ENCODE peak calls at places on chromosomes 11 and 22, in four cellular contexts. W is HepG2, T is GM12891, G is K562. H is an unnamed sample.

GRCh38 chr11:117146521-117146920 is 2.4 kb downstream of the PAFAH1B2 start:
- DNase-seq in W (no peak), T (no peak), G (no peak), H (no peak)

GRCh38 chr11:125345706-125346561 is 150.1 kb downstream of the FEZ1 start:
- DNase-seq in W (peak; percentile 15), T (peak; percentile 59), G (peak; percentile 69), H (peak; percentile 54)

GRCh38 chr11:17803751-17804334 is 69.3 kb downstream of the KCNC1 start:
- DNase-seq in W (no peak), T (no peak), G (no peak), H (no peak)

GRCh38 chr11:269146-269890 is 8.9 kb upstream of the NLRP6 start:
- DNase-seq in W (peak; percentile 21), T (no peak), G (no peak), H (no peak)

GRCh38 chr22:37887610-37888378 is 18.3 kb upstream of the MICALL1 start:
- DNase-seq in W (no peak), T (no peak), G (no peak), H (no peak)

GRCh38 chr22:33519140-33519973 is 400.9 kb downstream of the LARGE1 start:
- DNase-seq in W (peak; percentile 73), T (peak; percentile 50), G (peak; percentile 8), H (peak; percentile 50)

GRCh38 chr11:119014209-119014924 is 3.8 kb downstream of the RPS25 start:
- DNase-seq in W (no peak), T (no peak), G (peak; percentile 11), H (no peak)

GRCh38 chr11:76048763-76049162 is 157.5 kb downstream of the WNT11 start:
- DNase-seq in W (no peak), T (no peak), G (no peak), H (no peak)

GRCh38 chr11:99884750-99885149 is 802.3 kb upstream of the ARHGAP42 start:
- DNase-seq in W (no peak), T (no peak), G (no peak), H (no peak)

GRCh38 chr22:19887251-19887985 is 32.7 kb upstream of the GNB1L start:
- DNase-seq in W (no peak), T (no peak), G (no peak), H (no peak)

GRCh38 chr11:71311928-71312510 is 59.6 kb upstream of the SHANK2 start:
- DNase-seq in W (no peak), T (no peak), G (no peak), H (no peak)

GRCh38 chr11:102911758-102912481 is 37.1 kb upstream of the MMP12 start:
- DNase-seq in W (no peak), T (no peak), G (no peak), H (no peak)

GRCh38 chr11:587978-588380 is 11.7 kb downstream of the PHRF1 start:
- DNase-seq in W (peak; percentile 96), T (no peak), G (peak; percentile 76), H (no peak)

GRCh38 chr11:82754410-82754809 is 20.7 kb upstream of the FAM181B start:
- DNase-seq in W (no peak), T (no peak), G (no peak), H (no peak)

GRCh38 chr11:29432719-29433325 is 584.0 kb downstream of the KCNA4 start:
- DNase-seq in W (peak; percentile 2), T (no peak), G (peak; percentile 5), H (no peak)

GRCh38 chr11:34840736-34841386 is 75.3 kb downstream of the APIP start:
- DNase-seq in W (peak; percentile 57), T (peak; percentile 17), G (peak; percentile 51), H (peak; percentile 23)

GRCh38 chr11:554824-555499 is 5.6 kb downstream of the LMNTD2 start:
- DNase-seq in W (peak; percentile 44), T (peak; percentile 93), G (peak; percentile 80), H (peak; percentile 89)

GRCh38 chr11:105673089-105673488 is 63.2 kb downstream of the GRIA4 start:
- DNase-seq in W (peak; percentile 12), T (no peak), G (peak; percentile 2), H (no peak)

GRCh38 chr22:45709866-45710265 is 38.2 kb downstream of the ATXN10 start:
- DNase-seq in W (no peak), T (no peak), G (no peak), H (no peak)

DNA sequence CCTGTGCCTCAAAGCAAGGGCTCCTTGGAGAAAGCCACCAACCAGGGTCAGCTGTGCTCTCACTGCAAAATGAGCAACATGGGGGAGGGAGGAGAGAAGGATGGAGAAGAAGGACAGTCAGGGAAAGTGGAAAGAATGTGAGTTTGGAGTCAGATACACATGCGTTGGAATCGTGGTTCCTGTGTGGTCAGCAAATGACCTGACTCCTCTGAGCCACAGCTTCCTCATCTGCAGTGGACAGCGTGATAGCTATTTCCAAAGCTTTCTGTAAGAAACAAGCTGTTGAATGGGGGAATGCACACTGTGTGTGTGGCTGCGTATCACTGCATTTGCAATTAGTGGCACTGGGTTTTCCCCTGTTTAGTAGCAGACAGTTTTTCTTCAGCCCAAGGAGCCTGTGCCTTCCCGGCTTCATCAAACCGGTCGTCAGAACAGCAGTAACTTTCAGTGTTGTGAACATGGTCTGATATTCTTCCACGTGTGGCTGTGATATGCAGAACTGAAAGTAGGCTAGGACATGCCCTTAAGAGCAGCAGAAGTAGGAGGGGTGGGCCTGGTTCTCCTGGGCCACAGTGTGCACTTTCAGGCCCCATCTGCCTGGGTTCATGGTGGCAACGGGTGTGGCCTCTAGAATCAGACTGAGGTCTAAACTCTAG is 121.5 kb downstream of the RRAS2 start:
- DNase-seq in W (no peak), T (peak; percentile 64), G (no peak), H (peak; percentile 47)
- TF ChIP-seq TAF1 in W (no peak), T (no peak), G (no peak), H (no peak)

GRCh38 chr11:65112551-65113360 is 1.1 kb downstream of the TM7SF2 start:
- DNase-seq in W (peak; percentile 41), T (peak; percentile 73), G (peak; percentile 82), H (peak; percentile 75)
- TF ChIP-seq POLR2A in W (no peak), T (no peak), G (peak; percentile 58), H (no peak)

GRCh38 chr11:128520886-128521696 is 66.3 kb downstream of the ETS1 start:
- DNase-seq in W (no peak), T (no peak), G (no peak), H (no peak)
- TF ChIP-seq TAF1 in W (no peak), T (no peak), G (no peak), H (no peak)

GRCh38 chr11:9758676-9759518 is 95.0 kb downstream of the SWAP70 start:
- DNase-seq in W (peak; percentile 53), T (peak; percentile 52), G (peak; percentile 78), H (peak; percentile 56)
- TF ChIP-seq POLR2A in W (peak; percentile 17), T (no peak), G (no peak), H (no peak)

DNA sequence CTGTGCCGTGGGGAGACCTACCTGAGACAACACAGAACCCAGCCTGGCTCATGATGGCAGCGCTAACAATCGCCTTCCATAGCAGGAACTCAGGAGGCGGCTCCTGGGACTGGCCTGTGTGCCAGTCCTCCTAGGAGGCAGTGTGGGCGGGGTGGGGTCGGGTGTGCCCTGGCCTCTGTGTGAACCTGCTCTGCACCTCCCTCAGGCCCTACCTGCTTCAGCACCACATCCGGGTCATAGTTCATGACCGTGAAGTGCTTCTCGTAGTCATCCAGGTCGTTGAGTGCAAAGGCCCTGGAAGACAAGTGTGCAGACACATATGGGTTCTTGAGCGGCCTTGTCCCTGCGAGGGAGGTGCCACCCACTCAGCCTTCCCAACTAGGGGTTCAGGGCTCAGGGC is 15.3 kb downstream of the TTLL12 start:
- DNase-seq in W (no peak), T (no peak), G (no peak), H (no peak)
- TF ChIP-seq TAF1 in W (no peak), T (no peak), G (no peak), H (no peak)

GRCh38 chr11:45802531-45803317 is 2.2 kb upstream of the SLC35C1 start:
- DNase-seq in W (no peak), T (no peak), G (no peak), H (no peak)

GRCh38 chr11:45803981-45804805 is 756 bp upstream of the SLC35C1 start:
- DNase-seq in W (peak; percentile 18), T (peak; percentile 51), G (no peak), H (no peak)

GRCh38 chr11:45805305-45806071 is 539 bp downstream of the SLC35C1 start:
- DNase-seq in W (peak; percentile 44), T (no peak), G (no peak), H (no peak)

GRCh38 chr11:45806072-45806933 is 1.4 kb downstream of the SLC35C1 start:
- DNase-seq in W (no peak), T (no peak), G (no peak), H (no peak)

DNA sequence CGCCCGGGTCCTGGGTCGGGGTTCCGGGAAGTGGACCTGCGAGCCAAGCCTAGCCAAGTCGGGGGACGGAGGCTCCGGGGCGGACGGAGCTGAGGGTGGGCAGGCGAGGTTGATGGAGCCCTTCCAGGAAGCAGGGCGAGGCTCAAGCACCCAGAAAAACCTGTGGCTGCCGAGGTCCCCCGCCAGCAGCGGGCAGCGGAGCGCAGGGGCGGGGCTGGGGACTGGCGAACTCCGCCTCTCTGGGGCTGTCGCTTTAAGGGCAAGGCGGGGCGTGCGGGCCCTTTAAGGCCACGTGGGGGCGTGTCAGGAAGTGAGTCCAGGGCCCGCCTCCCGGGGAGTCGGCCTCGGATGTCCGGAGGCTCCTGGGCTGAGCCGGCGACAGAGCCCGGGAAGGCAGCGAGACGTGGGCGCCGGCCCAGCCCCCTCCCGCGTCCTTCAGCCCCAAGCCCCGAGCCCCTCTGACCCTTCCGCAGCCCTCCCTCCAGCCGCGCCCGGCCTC is at the start of gene SLC35C1:
- DNase-seq in W (peak; percentile 88), T (peak; percentile 99), G (peak; percentile 96), H (peak; percentile 97)
- TF ChIP-seq POLR2A in W (peak; percentile 62), T (peak; percentile 63), G (peak; percentile 78), H (peak; percentile 81)

DNA sequence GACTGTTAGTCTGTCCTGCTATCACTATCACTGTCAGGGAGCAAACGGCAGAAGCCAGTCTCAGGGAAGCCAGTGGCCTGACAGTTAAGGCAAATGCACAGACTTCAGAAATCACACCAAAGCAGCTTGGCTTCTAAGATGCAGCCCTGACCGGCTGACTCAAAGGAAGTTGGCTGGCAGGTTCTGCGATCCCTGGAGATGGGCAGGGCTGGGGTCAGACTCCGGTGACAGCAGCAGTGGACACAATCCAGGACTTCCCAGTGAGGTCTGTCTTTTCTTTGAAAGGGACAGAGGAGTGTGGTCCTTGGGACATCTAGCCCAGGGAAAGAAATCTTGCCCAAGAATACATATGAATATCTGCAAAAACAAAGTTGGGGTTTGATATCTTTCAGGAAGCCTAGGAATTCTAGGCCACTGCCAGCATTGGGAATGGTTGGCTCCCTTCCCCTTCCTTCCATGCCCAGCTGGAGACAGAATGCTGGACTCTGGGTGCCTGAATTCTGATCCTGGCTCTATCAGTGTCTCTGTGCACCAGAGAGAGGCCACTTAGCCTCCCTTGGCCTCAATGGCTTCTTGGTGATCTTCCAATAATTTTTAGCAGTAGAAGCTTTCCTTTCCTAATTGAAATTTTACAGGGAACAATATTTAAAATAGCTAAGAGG is 108.9 kb downstream of the KIRREL3 start:
- DNase-seq in W (no peak), T (no peak), G (no peak), H (no peak)
- TF ChIP-seq TAF1 in W (no peak), T (no peak), G (no peak), H (no peak)